ENCODE peak calls at places on chromosome 22, in four cellular contexts. U is HepG2, J is K562, G is GM12878. M is an unnamed sample.

GRCh38 chr22:30947163-30947820 is 21.3 kb downstream of the MORC2 start:
- DNase-seq in U (no peak), J (no peak), G (no peak), M (no peak)

GRCh38 chr22:45717787-45718186 is 46.2 kb downstream of the ATXN10 start:
- DNase-seq in J (no peak), G (no peak), U (no peak), M (no peak)

GRCh38 chr22:25779890-25780289 is 37.9 kb downstream of the MYO18B start:
- DNase-seq in U (no peak), J (no peak), G (no peak), M (no peak)

GRCh38 chr22:42440728-42441127 is 8.5 kb upstream of the NFAM1 start:
- DNase-seq in G (no peak), J (no peak), U (no peak), M (no peak)

GRCh38 chr22:22431271-22432220 is 77.0 kb downstream of the ZNF280B start:
- DNase-seq in G (no peak), U (peak), J (peak), M (peak)

GRCh38 chr22:35037089-35037488 is 28.9 kb upstream of the ISX start:
- DNase-seq in G (no peak), U (no peak), J (no peak), M (no peak)

GRCh38 chr22:39175127-39176066 is 22.9 kb upstream of the CBX7 start:
- DNase-seq in J (no peak), U (no peak), G (no peak), M (no peak)

GRCh38 chr22:26805131-26805530 is 147.7 kb downstream of the MIAT start:
- DNase-seq in U (no peak), J (no peak), G (no peak), M (no peak)

GRCh38 chr22:32637951-32638350 is 163.3 kb downstream of the FBXO7 start:
- DNase-seq in U (no peak), J (no peak), G (no peak), M (no peak)

GRCh38 chr22:44351685-44352377 is 39.1 kb upstream of the SHISAL1 start:
- DNase-seq in G (no peak), J (no peak), U (no peak), M (peak)

GRCh38 chr22:42910221-42910942 is 53.3 kb upstream of the ARFGAP3 start:
- DNase-seq in J (no peak), U (no peak), G (no peak), M (no peak)

GRCh38 chr22:38799265-38800002 is 5.5 kb upstream of the DNAL4 start:
- DNase-seq in G (no peak), U (no peak), J (no peak), M (no peak)

GRCh38 chr22:47928626-47929025 is 1166.2 kb downstream of the TBC1D22A start:
- DNase-seq in U (no peak), G (no peak), J (no peak), M (no peak)

GRCh38 chr22:44450503-44450902 is 47.5 kb downstream of the RTL6 start:
- DNase-seq in U (no peak), G (no peak), J (no peak), M (no peak)

GRCh38 chr22:35480627-35481565 is 59.7 kb upstream of the RASD2 start:
- DNase-seq in G (no peak), U (no peak), J (no peak), M (no peak)

GRCh38 chr22:25357606-25358420 is 138.4 kb downstream of the CRYBB2 start:
- DNase-seq in G (no peak), J (no peak), U (no peak), M (no peak)

GRCh38 chr22:43060213-43060612 is 29.0 kb downstream of the TTLL1 start:
- DNase-seq in G (no peak), U (peak), J (peak), M (peak)

DNA sequence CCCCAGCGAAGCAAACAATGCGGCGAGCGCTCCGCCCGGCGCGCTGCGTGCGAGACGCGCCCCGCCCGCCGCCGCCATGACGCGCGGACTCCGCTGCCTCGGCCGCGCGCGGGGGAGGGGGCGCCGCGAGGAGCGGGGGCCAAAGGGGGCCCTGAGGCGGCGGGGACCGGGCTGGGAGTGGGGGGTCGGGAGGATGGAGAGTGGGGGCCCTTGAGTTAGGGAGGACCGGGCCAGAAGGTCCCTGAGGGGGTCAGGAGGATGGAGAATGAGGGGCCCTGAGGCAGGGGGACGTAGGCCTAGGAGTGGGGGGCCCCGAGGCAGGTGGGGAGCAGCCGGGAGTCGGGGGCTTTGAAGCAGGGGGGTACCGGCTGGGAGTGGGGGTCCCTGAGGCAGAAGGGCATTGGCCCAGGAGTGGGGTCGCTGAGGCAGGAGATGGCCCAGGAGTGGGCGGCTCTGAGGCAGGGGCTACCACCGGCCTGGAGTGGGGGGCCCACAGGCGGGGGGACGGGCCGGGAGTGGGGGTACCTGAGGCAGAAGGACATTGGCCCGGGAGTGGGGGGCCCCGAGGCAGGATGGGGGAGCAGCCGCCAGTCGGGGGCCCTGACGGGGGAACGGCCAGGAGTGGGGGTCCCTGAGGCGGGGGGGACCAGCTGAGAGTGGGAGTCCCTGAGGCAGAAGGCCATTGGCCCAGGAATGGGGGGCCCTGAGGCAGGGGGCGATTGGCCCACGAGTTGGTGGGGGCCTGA is at the start of gene BRD1:
- DNase-seq in U (no peak), J (no peak), G (no peak), M (peak)
- TF ChIP-seq SMC3 in U (no peak), J (no peak), G (no peak), M (no peak)

GRCh38 chr22:37558815-37559214 is 1.5 kb upstream of the CDC42EP1 start:
- DNase-seq in G (no peak), J (no peak), U (no peak), M (no peak)

GRCh38 chr22:37560682-37561208 is 465 bp downstream of the CDC42EP1 start:
- DNase-seq in G (no peak), U (no peak), J (peak), M (peak)

GRCh38 chr22:37561209-37562048 is 1.1 kb downstream of the CDC42EP1 start:
- DNase-seq in U (peak), J (peak), G (no peak), M (peak)

GRCh38 chr22:37559521-37559900 is 769 bp upstream of the CDC42EP1 start:
- DNase-seq in U (no peak), G (no peak), J (no peak), M (no peak)

DNA sequence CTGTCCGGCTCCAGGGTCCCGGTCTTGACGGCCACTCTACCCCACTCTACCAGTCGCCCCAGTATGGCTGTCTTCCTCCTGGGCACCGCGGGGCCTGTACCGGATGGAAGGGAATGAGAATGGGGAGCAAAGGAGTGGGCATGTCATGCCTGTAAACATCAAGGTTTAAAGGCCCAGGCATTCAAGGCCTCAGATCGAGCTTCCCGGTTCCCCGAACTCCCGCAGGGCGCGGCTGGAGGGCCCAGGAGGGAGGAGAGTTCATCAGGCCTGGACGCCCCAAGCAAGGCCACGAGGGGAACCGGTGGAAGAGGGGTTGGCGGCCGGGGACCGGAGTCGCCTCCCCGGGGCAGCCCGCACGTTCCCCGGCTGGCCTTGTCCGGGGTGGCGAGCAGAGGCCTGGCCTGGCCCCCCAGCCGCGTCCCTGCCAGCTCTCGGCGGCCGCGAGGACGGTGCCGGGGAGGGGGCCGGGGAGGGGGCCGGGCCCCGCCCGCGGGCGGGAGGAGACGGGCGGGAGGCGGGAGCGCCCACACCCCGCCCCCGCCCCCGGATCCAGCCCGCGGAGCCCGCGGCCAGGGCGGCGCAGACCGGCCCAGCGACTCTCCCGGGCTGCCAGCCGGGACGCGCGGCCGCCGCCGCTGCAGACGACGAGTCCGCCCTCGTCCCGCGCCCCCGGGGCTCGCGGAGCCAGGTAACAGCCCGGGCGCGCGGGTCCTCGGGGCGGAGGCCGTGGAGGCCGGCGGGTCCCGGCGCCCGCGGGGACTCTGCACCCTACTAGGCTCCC is at the start of gene CDC42EP1:
- DNase-seq in G (no peak), U (no peak), J (peak), M (peak)
- TF ChIP-seq MXI1 in G (no peak), U (peak), J (peak), M (no peak)

GRCh38 chr22:19942071-19942885 is 660 bp upstream of the TXNRD2 start:
- DNase-seq in G (no peak), U (no peak), J (peak), M (peak)
- TF ChIP-seq NFIC in G (no peak), U (no peak), J (no peak), M (no peak)

DNA sequence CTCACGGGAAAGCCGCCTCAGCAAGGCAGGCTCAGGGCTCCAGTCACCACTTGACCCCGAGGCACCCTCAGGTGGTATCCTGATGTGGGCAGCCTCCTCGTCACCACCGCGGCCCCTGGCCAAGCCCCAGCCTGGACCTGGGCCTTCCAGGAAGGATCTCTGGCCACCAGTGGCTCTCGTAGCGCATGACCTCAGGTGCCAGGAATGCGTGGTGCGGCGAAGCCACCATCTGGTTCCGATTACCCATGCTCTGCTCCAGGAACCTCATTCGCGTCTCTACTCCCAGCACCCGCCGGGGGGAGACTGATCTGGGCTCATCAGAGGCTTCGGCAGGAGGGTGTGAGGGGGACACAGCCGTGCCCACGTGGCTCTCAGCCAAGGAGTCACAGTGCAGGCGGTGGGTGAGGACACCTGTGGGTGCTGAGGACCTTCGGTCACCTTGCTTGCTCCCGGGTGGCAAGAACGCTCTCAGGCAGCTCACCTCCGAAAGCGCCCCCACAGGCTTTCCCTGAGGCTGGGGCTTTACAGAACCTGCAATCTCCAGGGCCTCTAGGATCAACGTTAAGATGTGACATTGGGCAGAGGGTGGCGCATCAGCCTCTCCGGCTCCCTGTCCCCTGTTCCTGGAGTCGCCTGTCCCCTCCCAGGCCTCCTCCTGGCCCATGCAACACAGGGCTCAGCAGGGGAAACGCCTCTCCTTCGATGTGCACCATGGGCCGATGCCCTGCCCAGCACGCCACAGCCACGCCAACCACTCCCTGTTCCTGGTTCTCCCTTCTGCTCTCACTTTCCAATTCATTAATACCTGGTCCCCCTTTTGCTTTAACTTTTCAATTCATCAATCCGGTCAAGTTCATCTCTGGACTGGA is 39.0 kb downstream of the TBX1 start:
- DNase-seq in U (no peak), G (no peak), J (no peak), M (peak)
- TF ChIP-seq SMC3 in U (no peak), G (no peak), J (no peak), M (peak)

DNA sequence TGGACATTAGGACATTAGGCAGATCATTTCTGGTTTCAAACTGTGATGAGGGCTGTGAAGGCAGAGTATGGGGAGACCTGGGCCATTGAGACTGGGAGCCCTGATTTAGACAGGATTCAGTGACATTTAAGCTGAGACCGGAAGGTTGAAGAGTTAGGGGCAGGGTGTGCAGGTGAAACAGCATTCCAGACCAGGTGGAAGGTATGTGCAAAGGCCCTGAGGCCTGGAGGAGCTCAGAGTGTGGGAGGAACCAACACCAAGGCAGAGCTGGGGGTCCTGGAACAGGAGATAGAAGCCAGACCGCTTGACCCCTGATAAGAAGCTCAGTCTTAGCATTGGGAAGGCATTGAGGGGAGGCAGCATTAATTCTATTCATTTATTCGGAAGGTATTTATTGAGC is 32.5 kb downstream of the ZC3H7B start:
- DNase-seq in G (no peak), U (no peak), J (no peak), M (no peak)
- TF ChIP-seq MXI1 in G (no peak), U (no peak), J (no peak), M (no peak)

DNA sequence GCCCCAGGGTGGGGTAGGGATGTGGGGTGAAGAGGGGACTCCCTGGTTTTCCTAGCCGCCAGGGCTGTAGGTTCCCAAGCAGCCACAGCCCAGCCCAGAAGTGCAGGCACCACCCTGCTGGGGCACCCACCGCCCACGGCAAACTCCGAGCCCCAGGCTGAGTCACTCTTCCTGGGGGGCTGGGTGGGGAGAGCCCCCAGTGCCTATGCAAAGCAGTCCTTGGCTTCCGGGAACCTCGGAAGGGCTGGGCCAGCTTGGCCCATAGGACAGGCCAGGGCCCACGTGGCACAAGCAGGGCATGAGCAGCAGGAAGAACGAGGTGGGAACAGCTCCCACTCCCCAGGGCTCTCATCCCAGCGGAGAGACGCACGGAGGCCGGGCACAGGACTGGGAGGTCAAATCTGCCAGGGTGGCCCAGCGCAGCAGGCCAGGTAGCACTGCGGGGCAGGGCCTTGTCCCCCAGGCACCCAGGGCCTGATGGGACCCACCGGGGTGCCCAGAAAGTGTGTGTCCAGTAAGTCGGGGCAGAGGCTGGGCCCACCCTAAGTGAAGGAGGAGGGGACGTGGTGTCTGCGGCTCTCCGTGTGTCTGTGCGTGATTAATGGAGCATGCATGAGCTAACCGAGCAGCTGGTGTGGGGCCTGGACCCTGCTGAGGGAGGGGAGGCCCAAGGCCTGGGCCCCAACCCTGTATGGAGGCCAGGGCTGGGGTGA is 4.6 kb upstream of the IL17REL start:
- DNase-seq in J (no peak), U (no peak), G (peak), M (peak)
- TF ChIP-seq NFIC in J (no peak), U (no peak), G (no peak), M (no peak)